ENCODE peak calls at places on chromosome 4, in six cellular contexts. One of them, this sample, is unnamed.

GRCh38 chr4:36281384-36282106 is at the start of gene DTHD1:
- DNase-seq in AG09309: no peak
- DNase-seq in RWPE1: peak; percentile 52
- DNase-seq in astrocyte of the spinal cord: no peak
- DNase-seq in AG08396: no peak
- DNase-seq in COR-L47: no peak
- DNase-seq in this sample: no peak

GRCh38 chr4:145734576-145735329 is 54.8 kb downstream of the C4orf51 start:
- DNase-seq in AG09309: peak; percentile 97
- DNase-seq in RWPE1: peak; percentile 95
- DNase-seq in astrocyte of the spinal cord: peak; percentile 97
- DNase-seq in AG08396: peak; percentile 88
- DNase-seq in COR-L47: no peak
- DNase-seq in this sample: peak; percentile 57

GRCh38 chr4:105896461-105896939 is 1.2 kb downstream of the NPNT start:
- DNase-seq in AG09309: no peak
- DNase-seq in RWPE1: no peak
- DNase-seq in astrocyte of the spinal cord: no peak
- DNase-seq in AG08396: no peak
- DNase-seq in COR-L47: no peak
- DNase-seq in this sample: no peak

GRCh38 chr4:48578132-48578964 is 88.3 kb downstream of the ZAR1 start:
- DNase-seq in AG09309: peak; percentile 46
- DNase-seq in RWPE1: peak; percentile 54
- DNase-seq in astrocyte of the spinal cord: peak; percentile 73
- DNase-seq in AG08396: peak; percentile 45
- DNase-seq in COR-L47: peak; percentile 58
- DNase-seq in this sample: no peak

GRCh38 chr4:98682719-98683118 is 24.3 kb upstream of the TSPAN5 start:
- DNase-seq in AG09309: no peak
- DNase-seq in RWPE1: no peak
- DNase-seq in astrocyte of the spinal cord: peak; percentile 10
- DNase-seq in AG08396: peak; percentile 37
- DNase-seq in COR-L47: no peak
- DNase-seq in this sample: no peak

GRCh38 chr4:54954656-54955388 is 170.6 kb downstream of the KDR start:
- DNase-seq in AG09309: no peak
- DNase-seq in RWPE1: no peak
- DNase-seq in astrocyte of the spinal cord: no peak
- DNase-seq in AG08396: no peak
- DNase-seq in COR-L47: no peak
- DNase-seq in this sample: no peak

GRCh38 chr4:143403551-143403816 is 66.8 kb downstream of the GAB1 start:
- DNase-seq in AG09309: no peak
- DNase-seq in RWPE1: no peak
- DNase-seq in astrocyte of the spinal cord: no peak
- DNase-seq in AG08396: no peak
- DNase-seq in COR-L47: no peak
- DNase-seq in this sample: no peak

GRCh38 chr4:124070688-124071484 is 641.6 kb downstream of the ANKRD50 start:
- DNase-seq in AG09309: no peak
- DNase-seq in RWPE1: no peak
- DNase-seq in astrocyte of the spinal cord: peak; percentile 13
- DNase-seq in AG08396: no peak
- DNase-seq in COR-L47: no peak
- DNase-seq in this sample: no peak

GRCh38 chr4:154084864-154085263 is 296.0 kb upstream of the SFRP2 start:
- DNase-seq in AG09309: no peak
- DNase-seq in RWPE1: peak; percentile 50
- DNase-seq in astrocyte of the spinal cord: no peak
- DNase-seq in AG08396: no peak
- DNase-seq in COR-L47: no peak
- DNase-seq in this sample: no peak

GRCh38 chr4:163816494-163816893 is 322.0 kb downstream of the TMA16 start:
- DNase-seq in AG09309: no peak
- DNase-seq in RWPE1: no peak
- DNase-seq in astrocyte of the spinal cord: no peak
- DNase-seq in AG08396: no peak
- DNase-seq in COR-L47: no peak
- DNase-seq in this sample: no peak

GRCh38 chr4:159280442-159281172 is 177.7 kb downstream of the RAPGEF2 start:
- DNase-seq in AG09309: no peak
- DNase-seq in RWPE1: no peak
- DNase-seq in astrocyte of the spinal cord: no peak
- DNase-seq in AG08396: no peak
- DNase-seq in COR-L47: no peak
- DNase-seq in this sample: no peak

GRCh38 chr4:33323393-33323792 is 2603.2 kb downstream of the PCDH7 start:
- DNase-seq in AG09309: no peak
- DNase-seq in RWPE1: no peak
- DNase-seq in astrocyte of the spinal cord: no peak
- DNase-seq in AG08396: no peak
- DNase-seq in COR-L47: no peak
- DNase-seq in this sample: no peak

GRCh38 chr4:116150152-116150551 is 935.2 kb downstream of the TRAM1L1 start:
- DNase-seq in AG09309: no peak
- DNase-seq in RWPE1: no peak
- DNase-seq in astrocyte of the spinal cord: no peak
- DNase-seq in AG08396: no peak
- DNase-seq in COR-L47: peak; percentile 3
- DNase-seq in this sample: no peak

GRCh38 chr4:152294331-152294730 is 241.6 kb downstream of the FBXW7 start:
- DNase-seq in AG09309: no peak
- DNase-seq in RWPE1: no peak
- DNase-seq in astrocyte of the spinal cord: no peak
- DNase-seq in AG08396: no peak
- DNase-seq in COR-L47: no peak
- DNase-seq in this sample: no peak

GRCh38 chr4:186770446-186771175 is 47.0 kb upstream of the FAT1 start:
- DNase-seq in AG09309: peak; percentile 73
- DNase-seq in RWPE1: peak; percentile 40
- DNase-seq in astrocyte of the spinal cord: peak; percentile 48
- DNase-seq in AG08396: peak; percentile 27
- DNase-seq in COR-L47: no peak
- DNase-seq in this sample: peak; percentile 3

GRCh38 chr4:97238956-97239698 is 904.1 kb downstream of the STPG2 start:
- DNase-seq in AG09309: no peak
- DNase-seq in RWPE1: no peak
- DNase-seq in astrocyte of the spinal cord: no peak
- DNase-seq in AG08396: no peak
- DNase-seq in COR-L47: peak; percentile 72
- DNase-seq in this sample: no peak

GRCh38 chr4:161148051-161148450 is 1015.7 kb downstream of the FSTL5 start:
- DNase-seq in AG09309: no peak
- DNase-seq in RWPE1: no peak
- DNase-seq in astrocyte of the spinal cord: no peak
- DNase-seq in AG08396: no peak
- DNase-seq in COR-L47: no peak
- DNase-seq in this sample: no peak

GRCh38 chr4:121454251-121454979 is 73.6 kb upstream of the QRFPR start:
- DNase-seq in AG09309: no peak
- DNase-seq in RWPE1: no peak
- DNase-seq in astrocyte of the spinal cord: no peak
- DNase-seq in AG08396: no peak
- DNase-seq in COR-L47: no peak
- DNase-seq in this sample: no peak